ENCODE peak calls at places on chromosomes 12 and 14, in six cellular contexts. C is lower leg skin, L is GM23338, E is tibial artery, T is cardiac muscle cell, Z is IMR-90. N is an unnamed sample.

GRCh38 chr14:67421356-67422224 is 9.6 kb upstream of the PLEK2 start:
- DNase-seq in C (no peak), L (no peak), E (no peak), T (no peak), Z (no peak), N (no peak)

GRCh38 chr12:105331805-105332251 is 1.3 kb downstream of the C12orf75 start:
- DNase-seq in C (no peak), L (peak; percentile 68), E (no peak), T (no peak), Z (no peak), N (no peak)

GRCh38 chr12:92863255-92863654 is 65.8 kb downstream of the EEA1 start:
- DNase-seq in C (no peak), L (no peak), E (no peak), T (no peak), Z (no peak), N (no peak)

GRCh38 chr14:72679591-72680151 is 214.2 kb downstream of the DPF3 start:
- DNase-seq in C (no peak), L (peak; percentile 62), E (no peak), T (peak; percentile 5), Z (peak; percentile 23), N (no peak)

GRCh38 chr12:65259501-65259900 is 19.0 kb upstream of the MSRB3 start:
- DNase-seq in C (no peak), L (no peak), E (no peak), T (no peak), Z (no peak), N (no peak)

GRCh38 chr12:14952295-14952995 is 9.0 kb downstream of the ARHGDIB start:
- DNase-seq in C (no peak), L (no peak), E (no peak), T (peak; percentile 95), Z (peak; percentile 98), N (peak; percentile 46)

GRCh38 chr12:122834229-122834920 is 882 bp upstream of the HIP1R start:
- DNase-seq in C (peak; percentile 26), L (peak; percentile 87), E (peak; percentile 75), T (peak; percentile 53), Z (peak; percentile 44), N (no peak)

GRCh38 chr14:35414365-35414764 is 9.8 kb upstream of the NFKBIA start:
- DNase-seq in C (no peak), L (peak; percentile 39), E (no peak), T (peak; percentile 64), Z (peak; percentile 49), N (no peak)

GRCh38 chr12:50505945-50506344 is 1.2 kb downstream of the DIP2B start:
- DNase-seq in C (peak; percentile 58), L (no peak), E (no peak), T (peak; percentile 24), Z (no peak), N (no peak)

GRCh38 chr14:103267226-103267625 is 66.8 kb upstream of the EIF5 start:
- DNase-seq in C (no peak), L (no peak), E (no peak), T (no peak), Z (no peak), N (no peak)

GRCh38 chr12:101047652-101048051 is 162.4 kb downstream of the SLC5A8 start:
- DNase-seq in C (no peak), L (no peak), E (no peak), T (no peak), Z (no peak), N (no peak)

GRCh38 chr12:76329163-76329562 is 19.1 kb downstream of the BBS10 start:
- DNase-seq in C (no peak), L (no peak), E (no peak), T (peak; percentile 87), Z (peak; percentile 86), N (peak; percentile 80)

GRCh38 chr12:115956674-115957073 is 320.8 kb downstream of the MED13L start:
- DNase-seq in C (no peak), L (no peak), E (no peak), T (no peak), Z (no peak), N (no peak)

GRCh38 chr12:53208877-53209463 is 1.9 kb upstream of the ITGB7 start:
- DNase-seq in C (no peak), L (peak; percentile 28), E (no peak), T (no peak), Z (no peak), N (no peak)

GRCh38 chr12:26466709-26467108 is 271.3 kb downstream of the SSPN start:
- DNase-seq in C (no peak), L (no peak), E (no peak), T (no peak), Z (no peak), N (no peak)

GRCh38 chr12:50751921-50752721 is 11.8 kb upstream of the ATF1 start:
- DNase-seq in C (no peak), L (no peak), E (no peak), T (no peak), Z (peak; percentile 69), N (no peak)

GRCh38 chr12:101127521-101128219 is 82.4 kb downstream of the SLC5A8 start:
- DNase-seq in C (no peak), L (no peak), E (no peak), T (peak; percentile 1), Z (peak; percentile 80), N (peak; percentile 38)

GRCh38 chr12:60930146-60930545 is 1330.1 kb upstream of the USP15 start:
- DNase-seq in C (no peak), L (no peak), E (no peak), T (no peak), Z (no peak), N (no peak)

GRCh38 chr14:68358978-68359861 is 433.6 kb downstream of the ZFP36L1 start:
- DNase-seq in C (no peak), L (peak; percentile 28), E (no peak), T (no peak), Z (no peak), N (no peak)

GRCh38 chr14:76320486-76320885 is 55.5 kb upstream of the ESRRB start:
- DNase-seq in C (no peak), L (no peak), E (peak; percentile 32), T (no peak), Z (no peak), N (no peak)

GRCh38 chr12:121453022-121453360 is 53.1 kb downstream of the RNF34 start:
- DNase-seq in C (no peak), L (no peak), E (no peak), T (no peak), Z (no peak), N (no peak)

GRCh38 chr12:94941440-94941862 is 62.0 kb downstream of the NDUFA12 start:
- DNase-seq in C (peak; percentile 63), L (no peak), E (peak; percentile 67), T (peak; percentile 63), Z (peak; percentile 79), N (peak; percentile 70)

GRCh38 chr12:3097186-3097804 is 20.1 kb downstream of the TSPAN9 start:
- DNase-seq in C (no peak), L (no peak), E (peak; percentile 95), T (peak; percentile 94), Z (peak; percentile 75), N (no peak)

GRCh38 chr12:45638386-45638785 is 91.1 kb upstream of the ARID2 start:
- DNase-seq in C (no peak), L (no peak), E (no peak), T (no peak), Z (no peak), N (no peak)

GRCh38 chr12:121176826-121177529 is 33.0 kb upstream of the P2RX4 start:
- DNase-seq in C (no peak), L (no peak), E (no peak), T (no peak), Z (no peak), N (no peak)

GRCh38 chr14:60215127-60215444 is 33.9 kb upstream of the PPM1A start:
- DNase-seq in C (no peak), L (no peak), E (no peak), T (no peak), Z (no peak), N (no peak)

GRCh38 chr12:104596128-104596799 is 139.5 kb downstream of the CHST11 start:
- DNase-seq in C (peak; percentile 74), L (no peak), E (peak; percentile 76), T (peak; percentile 94), Z (peak; percentile 86), N (peak; percentile 90)

GRCh38 chr12:59084758-59085383 is 164.6 kb upstream of the LRIG3 start:
- DNase-seq in C (peak; percentile 37), L (peak; percentile 21), E (no peak), T (peak; percentile 34), Z (peak; percentile 65), N (peak; percentile 44)

GRCh38 chr14:100868621-100869370 is 34.7 kb downstream of the RTL1 start:
- DNase-seq in C (no peak), L (no peak), E (peak; percentile 48), T (no peak), Z (no peak), N (no peak)

GRCh38 chr12:9745191-9745590 is 12.3 kb upstream of the CLECL1 start:
- DNase-seq in C (no peak), L (peak; percentile 62), E (no peak), T (no peak), Z (no peak), N (no peak)

GRCh38 chr12:98701166-98701565 is 56.1 kb downstream of the APAF1 start:
- DNase-seq in C (no peak), L (no peak), E (no peak), T (no peak), Z (peak; percentile 22), N (no peak)

GRCh38 chr12:4269279-4269991 is 4.1 kb upstream of the CCND2 start:
- DNase-seq in C (peak; percentile 72), L (peak; percentile 96), E (peak; percentile 88), T (peak; percentile 53), Z (peak; percentile 29), N (no peak)
- H3K4me3 ChIP-seq in C (peak overlapping the region; percentile 20), L (peak overlapping the region; percentile 99), E (peak overlapping the region; percentile 68), T (peak overlapping the region; percentile 45), Z (peak overlapping the region; percentile 23), N (no peak overlapping the region)

DNA sequence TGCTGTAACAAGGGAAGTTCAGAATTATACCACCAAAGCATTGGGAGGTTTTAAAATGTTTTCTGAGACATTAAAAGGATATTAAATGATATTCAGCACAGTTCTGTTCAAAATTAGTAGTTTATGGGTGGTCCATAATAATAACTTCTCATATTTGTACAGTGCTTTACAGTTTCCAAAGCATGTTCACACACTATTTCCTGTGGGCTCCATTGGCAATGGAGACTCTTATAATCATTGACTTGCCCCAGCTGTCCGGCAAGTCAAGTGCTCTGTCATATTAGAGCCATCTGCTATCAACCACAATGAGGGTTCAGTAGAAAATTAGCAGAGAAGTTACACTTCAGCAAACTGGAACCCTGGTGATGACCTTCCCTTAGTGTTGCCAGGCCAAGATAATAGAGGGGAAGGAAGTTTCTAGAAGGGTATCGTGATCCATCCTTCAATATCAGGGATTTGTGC is 526.6 kb upstream of the CCDC196 start:
- DNase-seq in C (no peak), L (no peak), E (no peak), T (no peak), Z (no peak), N (no peak)
- TF ChIP-seq CTCF in C (no peak), L (no peak), E (no peak), T (no peak), Z (no peak), N (no peak)

GRCh38 chr14:77469041-77469440 is 11.1 kb downstream of the AHSA1 start:
- DNase-seq in C (no peak), L (no peak), E (no peak), T (no peak), Z (no peak), N (no peak)
- H3K4me3 ChIP-seq in C (no peak overlapping the region), L (no peak overlapping the region), E (no peak overlapping the region), T (no peak overlapping the region), Z (no peak overlapping the region), N (no peak overlapping the region)

DNA sequence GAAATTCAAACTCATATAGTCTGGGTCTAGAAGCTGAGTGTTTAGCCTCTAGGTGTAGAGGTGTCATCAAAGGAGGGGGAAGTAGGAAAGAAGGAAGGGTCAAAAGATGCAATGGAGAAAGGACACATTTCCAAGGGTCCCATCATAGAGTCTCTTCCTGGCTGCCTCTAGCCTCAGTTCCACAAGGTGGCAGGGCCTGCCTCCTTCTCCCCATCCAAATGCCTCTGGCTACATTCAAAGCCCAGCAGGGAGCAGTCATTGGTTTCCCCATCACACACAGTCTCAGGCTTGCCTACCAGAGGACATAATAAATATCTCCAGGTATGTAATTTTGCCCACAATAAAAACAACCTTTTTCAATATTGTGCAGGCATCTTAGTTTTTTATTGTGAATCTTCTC is 2.1 kb upstream of the CCT2 start:
- DNase-seq in C (no peak), L (peak; percentile 75), E (no peak), T (no peak), Z (no peak), N (no peak)
- TF ChIP-seq CTCF in C (no peak), L (peak; percentile 67), E (no peak), T (peak; percentile 10), Z (no peak), N (peak; percentile 4)